ENCODE peak calls at places on chromosomes 7 and 10, in six cellular contexts. L is thoracic aorta, U is lower lobe of right lung, W is sigmoid colon, R is stomach, O is tibial nerve. V is an unnamed sample. For H3K27me3, the result is how much of the 10 kb centered on the place peaks cover.

GRCh38 chr7:98598846-98599615 is 18.1 kb upstream of the NPTX2 start:
- DNase-seq in R (no peak), W (no peak), O (no peak), L (no peak), U (no peak), V (no peak)

GRCh38 chr10:230758-231157 is 95.5 kb downstream of the ZMYND11 start:
- DNase-seq in U (no peak), W (no peak), L (no peak), R (no peak), O (no peak), V (no peak)

GRCh38 chr7:32957326-32958045 is at the start of gene FKBP9:
- DNase-seq in U (peak), W (peak), L (no peak), O (peak), R (peak), V (no peak)

GRCh38 chr7:124930655-124931597 is 1.3 kb upstream of the POT1 start:
- DNase-seq in R (no peak), W (peak), O (no peak), L (no peak), U (no peak), V (no peak)

GRCh38 chr10:30804478-30805055 is 175.0 kb upstream of the LYZL2 start:
- DNase-seq in O (peak), R (no peak), L (no peak), U (no peak), W (peak), V (no peak)

GRCh38 chr10:55410415-55410885 is 609.4 kb upstream of the PCDH15 start:
- DNase-seq in W (no peak), L (no peak), O (no peak), U (no peak), R (no peak), V (no peak)

GRCh38 chr7:157577796-157578339 is 241.1 kb downstream of the DNAJB6 start:
- DNase-seq in R (no peak), W (no peak), L (no peak), O (no peak), U (no peak), V (no peak)

GRCh38 chr7:70148997-70149396 is 550.7 kb downstream of the AUTS2 start:
- DNase-seq in W (no peak), O (no peak), U (no peak), R (no peak), L (no peak), V (no peak)

GRCh38 chr10:77975086-77975666 is 48.6 kb upstream of the DLG5 start:
- DNase-seq in U (no peak), O (no peak), L (no peak), R (no peak), W (peak), V (no peak)

GRCh38 chr7:32161708-32162107 is 91.5 kb upstream of the PDE1C start:
- DNase-seq in U (no peak), W (no peak), O (no peak), L (no peak), R (no peak), V (no peak)

GRCh38 chr7:4018917-4019316 is 663.2 kb upstream of the FOXK1 start:
- DNase-seq in R (no peak), L (no peak), U (no peak), O (no peak), W (no peak), V (no peak)

GRCh38 chr7:76337147-76337546 is 21.6 kb downstream of the YWHAG start:
- DNase-seq in W (no peak), R (no peak), U (no peak), O (no peak), L (no peak), V (no peak)

GRCh38 chr7:156928406-156928747 is 21.1 kb upstream of the NOM1 start:
- DNase-seq in O (no peak), R (no peak), U (no peak), W (no peak), L (no peak), V (no peak)

GRCh38 chr10:106401967-106402366 is 762.5 kb downstream of the SORCS1 start:
- DNase-seq in R (no peak), L (no peak), W (no peak), O (no peak), U (no peak), V (no peak)

GRCh38 chr7:10655031-10655430 is 318.6 kb upstream of the PHF14 start:
- DNase-seq in L (no peak), R (no peak), U (no peak), O (no peak), W (no peak), V (no peak)

GRCh38 chr7:107208046-107208458 is 39.2 kb downstream of the HBP1 start:
- DNase-seq in U (no peak), R (no peak), W (no peak), O (no peak), L (no peak), V (no peak)

GRCh38 chr10:11186330-11186729 is 168.7 kb downstream of the CELF2 start:
- DNase-seq in O (no peak), U (no peak), L (no peak), R (no peak), W (no peak), V (no peak)

GRCh38 chr10:11647676-11648075 is 36.2 kb upstream of the USP6NL start:
- DNase-seq in W (no peak), O (no peak), L (no peak), R (no peak), U (no peak), V (no peak)

GRCh38 chr7:44394112-44394447 is 68.7 kb upstream of the CAMK2B start:
- DNase-seq in O (no peak), R (no peak), L (no peak), U (no peak), W (no peak), V (no peak)

GRCh38 chr10:42551582-42552187 is 86.7 kb downstream of the ZNF33B start:
- DNase-seq in L (no peak), W (no peak), R (no peak), O (no peak), U (no peak), V (no peak)

GRCh38 chr10:78768882-78769281 is 299.9 kb upstream of the ZMIZ1 start:
- DNase-seq in W (no peak), L (no peak), U (no peak), O (no peak), R (no peak), V (no peak)

GRCh38 chr7:105816954-105817615 is 59.3 kb downstream of the ATXN7L1 start:
- DNase-seq in R (no peak), W (no peak), U (no peak), L (no peak), O (no peak), V (no peak)

GRCh38 chr7:155821851-155822250 is 9.6 kb upstream of the SHH start:
- DNase-seq in L (no peak), W (no peak), U (no peak), O (no peak), R (no peak), V (no peak)

GRCh38 chr10:21518629-21519321 is 6.7 kb downstream of the SKIDA1 start:
- DNase-seq in R (no peak), L (no peak), W (no peak), U (peak), O (no peak), V (no peak)

GRCh38 chr7:155738652-155739537 is 73.4 kb downstream of the SHH start:
- DNase-seq in O (peak), R (peak), W (peak), U (peak), L (no peak), V (peak)

GRCh38 chr7:127822822-127823508 is 171.0 kb downstream of the SND1 start:
- DNase-seq in L (no peak), W (no peak), U (no peak), R (no peak), O (no peak), V (no peak)

GRCh38 chr10:124693801-124694416 is 50.3 kb downstream of the FAM53B start:
- DNase-seq in R (no peak), O (no peak), L (no peak), U (no peak), W (peak), V (no peak)

GRCh38 chr7:146146866-146147265 is 30.3 kb downstream of the CNTNAP2 start:
- DNase-seq in W (no peak), U (no peak), R (no peak), L (no peak), O (no peak), V (no peak)

GRCh38 chr10:36003688-36004087 is 361.6 kb upstream of the FZD8 start:
- DNase-seq in L (no peak), W (no peak), O (no peak), U (no peak), R (no peak), V (no peak)

GRCh38 chr10:112235920-112236319 is 47.3 kb upstream of the TECTB start:
- DNase-seq in R (no peak), L (no peak), U (no peak), W (no peak), O (no peak), V (no peak)

GRCh38 chr7:93890041-93890463 is 501 bp downstream of the TFPI2 start:
- DNase-seq in L (no peak), O (no peak), U (peak), W (peak), R (no peak), V (no peak)

GRCh38 chr10:7107287-7107686 is 303.5 kb downstream of the SFMBT2 start:
- DNase-seq in O (no peak), L (no peak), U (no peak), R (no peak), W (no peak), V (no peak)

GRCh38 chr7:96224073-96224472 is 97.8 kb downstream of the SLC25A13 start:
- DNase-seq in O (no peak), U (no peak), R (no peak), W (no peak), L (no peak), V (no peak)

GRCh38 chr7:135801045-135801693 is 52.6 kb upstream of the FAM180A start:
- DNase-seq in U (no peak), W (no peak), R (no peak), O (peak), L (no peak), V (no peak)

GRCh38 chr10:128063736-128064614 is 62.2 kb downstream of the MKI67 start:
- DNase-seq in L (no peak), U (peak), R (no peak), W (peak), O (no peak), V (no peak)

GRCh38 chr10:66982792-66983481 is 57.1 kb downstream of the LRRTM3 start:
- DNase-seq in O (no peak), U (no peak), W (no peak), R (no peak), L (no peak), V (no peak)

GRCh38 chr10:7069706-7070105 is 341.1 kb downstream of the SFMBT2 start:
- DNase-seq in L (no peak), O (no peak), R (no peak), U (no peak), W (no peak), V (no peak)

GRCh38 chr10:21514101-21514807 is 11.2 kb downstream of the SKIDA1 start:
- DNase-seq in R (no peak), U (no peak), W (no peak), O (no peak), L (no peak), V (no peak)

GRCh38 chr7:155230169-155230593 is 67.5 kb upstream of the INSIG1 start:
- DNase-seq in R (no peak), O (no peak), L (no peak), W (peak), U (no peak), V (no peak)

DNA sequence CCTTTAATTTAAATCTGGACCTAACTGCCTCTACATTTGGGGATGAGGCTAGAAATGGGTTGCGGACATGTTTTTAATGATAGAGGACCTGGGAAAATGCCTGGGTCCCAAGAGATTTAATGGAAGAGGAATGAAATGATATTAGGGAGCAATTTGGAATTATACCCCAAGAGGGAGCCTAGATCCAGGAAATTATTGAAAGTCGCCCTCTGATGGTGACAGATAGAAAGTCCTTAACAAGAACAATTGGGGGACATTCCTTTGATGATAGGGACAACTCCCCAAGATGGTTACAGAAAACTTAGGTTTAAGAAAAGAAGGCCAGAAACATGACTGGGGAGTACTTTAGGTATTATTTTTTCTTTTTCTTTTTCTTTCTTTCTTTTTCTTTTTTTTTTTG is 9.5 kb upstream of the TSGA13 start:
- DNase-seq in U (no peak), W (no peak), L (no peak), R (no peak), O (no peak), V (no peak)
- TF ChIP-seq CTCF in U (peak), W (peak), L (no peak), R (peak), O (no peak), V (no peak)

GRCh38 chr7:1219516-1219915 is 13.2 kb upstream of the UNCX start:
- DNase-seq in R (no peak), W (no peak), O (no peak), L (no peak), U (no peak), V (no peak)
- H3K27me3 ChIP-seq in R (half or more), W (half or more), O (half or more), L (under half), U (half or more), V (under half)

GRCh38 chr7:84452618-84453017 is 258.0 kb upstream of the SEMA3A start:
- DNase-seq in U (no peak), R (no peak), O (no peak), L (no peak), W (no peak), V (no peak)

GRCh38 chr7:84455788-84456187 is 261.2 kb upstream of the SEMA3A start:
- DNase-seq in W (no peak), R (no peak), O (no peak), U (no peak), L (no peak), V (no peak)

GRCh38 chr7:84450802-84451201 is 256.2 kb upstream of the SEMA3A start:
- DNase-seq in R (no peak), O (no peak), L (no peak), U (no peak), W (no peak), V (no peak)

GRCh38 chr7:84454174-84454959 is 259.8 kb upstream of the SEMA3A start:
- DNase-seq in U (no peak), O (no peak), W (no peak), R (no peak), L (no peak), V (no peak)
- TF ChIP-seq CTCF in U (no peak), O (no peak), W (no peak), R (no peak), L (no peak), V (no peak)

GRCh38 chr10:80598951-80599350 is 61.2 kb downstream of the SH2D4B start:
- DNase-seq in U (no peak), O (no peak), W (peak), R (no peak), L (no peak), V (no peak)
- H3K27me3 ChIP-seq in U (under half), O (under half), W (under half), R (under half), L (under half), V (under half)

DNA sequence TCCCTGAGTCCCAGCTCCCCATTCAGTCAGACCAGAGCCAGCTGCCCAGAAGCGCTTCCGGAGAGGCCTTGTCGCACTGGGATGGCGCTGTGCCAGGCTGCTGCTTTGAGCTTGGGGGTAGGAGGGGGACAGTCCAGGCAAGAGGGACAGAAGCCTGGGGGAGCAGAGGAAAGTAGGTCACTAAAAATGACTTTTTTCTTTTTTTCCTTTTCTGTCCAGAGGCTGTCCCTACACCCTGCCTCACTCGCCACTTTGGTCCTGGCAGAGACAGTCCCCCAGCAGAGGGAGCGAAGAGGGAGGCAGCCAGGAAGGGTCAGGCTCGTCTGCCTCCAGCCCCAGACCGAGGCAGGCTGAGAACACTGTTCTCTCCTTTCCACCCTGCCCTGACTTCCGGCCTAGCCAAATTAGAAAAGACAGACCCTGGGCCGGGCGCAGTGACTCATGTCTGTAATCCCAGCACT is 15.8 kb upstream of the TRIM8 start:
- DNase-seq in O (peak), L (no peak), U (peak), W (peak), R (no peak), V (no peak)
- TF ChIP-seq CTCF in O (no peak), L (peak), U (no peak), W (no peak), R (no peak), V (no peak)

DNA sequence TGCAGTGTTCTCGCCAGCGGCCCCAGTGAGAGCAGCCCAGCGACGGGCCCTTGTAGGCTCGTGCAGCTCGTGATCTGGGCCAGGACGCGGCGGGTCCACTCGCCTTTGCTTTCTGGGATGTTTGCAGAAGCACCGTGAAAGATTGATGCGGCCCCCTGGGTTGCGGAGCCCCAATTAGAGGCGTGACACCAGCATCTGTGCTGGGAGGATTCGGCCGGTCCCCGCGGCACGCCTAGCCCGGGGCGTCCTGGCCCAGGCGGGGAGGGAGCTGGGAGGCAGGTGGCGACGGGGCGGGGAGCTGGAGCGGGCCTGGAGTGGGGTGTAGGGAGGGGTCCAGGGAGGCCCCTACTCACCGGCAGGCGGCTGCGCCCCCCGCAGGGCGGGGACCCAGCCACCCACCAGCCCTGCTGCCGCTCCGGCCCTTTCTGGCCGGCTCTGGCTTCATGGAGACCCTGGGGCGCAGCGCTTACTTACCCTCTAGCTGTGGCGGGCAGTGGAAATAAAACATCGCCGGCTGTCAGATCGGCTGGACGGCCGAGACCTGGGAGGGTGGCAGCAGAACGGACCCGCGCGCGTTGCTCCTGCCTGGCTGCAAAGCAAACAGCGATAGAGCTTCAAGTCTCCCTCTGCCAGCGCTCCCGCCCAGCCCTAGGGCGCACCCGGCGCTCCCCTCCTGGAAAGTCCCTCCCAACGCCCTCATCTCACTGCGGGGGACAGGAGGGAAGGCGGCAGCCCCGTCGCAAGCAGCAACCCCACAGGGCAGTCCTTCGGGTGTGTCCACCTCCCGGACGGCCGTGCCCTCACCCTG is 752 bp downstream of the DRGX start:
- DNase-seq in W (no peak), R (no peak), U (no peak), O (no peak), L (no peak), V (no peak)
- H3K27me3 ChIP-seq in W (half or more), R (half or more), U (half or more), O (half or more), L (under half), V (half or more)

DNA sequence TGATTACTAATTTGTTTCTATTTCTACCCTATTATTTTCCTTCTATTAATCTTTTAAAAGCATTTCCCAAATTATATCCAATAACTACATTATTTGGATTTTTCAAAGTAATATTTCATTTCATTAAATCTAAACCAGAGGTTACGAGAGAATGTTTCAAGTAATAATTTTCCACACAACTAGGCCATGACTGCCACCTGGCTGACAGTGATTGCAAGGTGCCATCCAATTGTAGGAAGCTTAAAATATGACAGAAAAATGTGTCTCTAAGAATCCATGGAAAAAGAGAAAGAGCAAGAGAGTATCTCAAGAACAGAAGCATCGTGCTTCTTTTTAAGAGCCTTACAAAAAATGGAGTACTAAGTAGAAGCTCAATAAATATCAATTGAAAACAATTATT is 48.7 kb downstream of the TPK1 start:
- DNase-seq in U (no peak), L (no peak), W (no peak), R (no peak), O (no peak), V (no peak)
- TF ChIP-seq CTCF in U (no peak), L (peak), W (no peak), R (no peak), O (no peak), V (no peak)